ENCODE peak calls at places on chromosomes 16 and 17, in four cellular contexts. W is H1, N is HepG2, P is GM12878. Q is an unnamed sample.

GRCh38 chr17:10130263-10130662 is 68.1 kb downstream of the GAS7 start:
- DNase-seq in W (no peak), N (no peak), P (no peak), Q (no peak)

GRCh38 chr16:12168054-12169018 is 191.8 kb downstream of the SNX29 start:
- DNase-seq in W (no peak), N (no peak), P (no peak), Q (no peak)

GRCh38 chr16:11446566-11447119 is 101.4 kb downstream of the RMI2 start:
- DNase-seq in W (no peak), N (no peak), P (no peak), Q (no peak)

GRCh38 chr17:36807496-36808180 is 129.6 kb upstream of the LHX1 start:
- DNase-seq in W (peak; percentile 80), N (no peak), P (no peak), Q (no peak)

GRCh38 chr17:76581515-76581914 is 4.1 kb downstream of the ST6GALNAC2 start:
- DNase-seq in W (no peak), N (no peak), P (no peak), Q (no peak)

GRCh38 chr17:82320956-82321927 is 3.8 kb upstream of the CD7 start:
- DNase-seq in W (peak; percentile 89), N (no peak), P (no peak), Q (no peak)

GRCh38 chr16:55701442-55702319 is 45.9 kb downstream of the SLC6A2 start:
- DNase-seq in W (peak; percentile 73), N (peak; percentile 73), P (no peak), Q (peak; percentile 35)

GRCh38 chr16:24717411-24717810 is 12.0 kb upstream of the TNRC6A start:
- DNase-seq in W (no peak), N (no peak), P (no peak), Q (no peak)

GRCh38 chr16:21279501-21279900 is 1.4 kb upstream of the CRYM start:
- DNase-seq in W (no peak), N (no peak), P (no peak), Q (no peak)

GRCh38 chr17:43721537-43722268 is 36.9 kb downstream of the SOST start:
- DNase-seq in W (no peak), N (no peak), P (no peak), Q (no peak)

GRCh38 chr17:47797797-47798196 is 23.8 kb downstream of the OSBPL7 start:
- DNase-seq in W (no peak), N (no peak), P (no peak), Q (no peak)

GRCh38 chr17:7523033-7523432 is 25.8 kb upstream of the TNFSF12 start:
- DNase-seq in W (peak; percentile 65), N (peak; percentile 43), P (no peak), Q (peak; percentile 25)
- TF ChIP-seq ZNF274 in W (no peak), N (no peak), P (no peak), Q (no peak)

DNA sequence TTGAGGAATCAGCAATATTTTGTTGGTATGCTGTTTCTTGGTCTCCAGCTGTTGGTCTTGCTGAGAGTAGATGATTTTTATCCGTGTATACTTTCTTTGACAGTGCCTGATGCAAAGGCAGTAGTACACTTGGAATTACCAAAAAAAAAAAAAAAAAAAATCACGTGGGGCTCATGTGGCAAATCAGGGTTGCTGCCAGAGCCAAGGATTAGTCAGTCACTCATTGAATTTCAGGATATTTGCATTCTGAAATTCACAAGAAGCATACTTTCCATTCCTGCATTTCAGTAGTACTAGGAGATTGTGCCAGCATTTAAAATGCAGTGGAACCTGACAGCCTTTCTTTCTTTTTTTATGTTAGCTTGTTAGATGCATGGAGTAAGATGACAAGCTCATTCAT is 58.6 kb downstream of the TANGO6 start:
- DNase-seq in W (no peak), N (no peak), P (no peak), Q (no peak)
- TF ChIP-seq SUZ12 in W (no peak), N (no peak), P (no peak), Q (no peak)

DNA sequence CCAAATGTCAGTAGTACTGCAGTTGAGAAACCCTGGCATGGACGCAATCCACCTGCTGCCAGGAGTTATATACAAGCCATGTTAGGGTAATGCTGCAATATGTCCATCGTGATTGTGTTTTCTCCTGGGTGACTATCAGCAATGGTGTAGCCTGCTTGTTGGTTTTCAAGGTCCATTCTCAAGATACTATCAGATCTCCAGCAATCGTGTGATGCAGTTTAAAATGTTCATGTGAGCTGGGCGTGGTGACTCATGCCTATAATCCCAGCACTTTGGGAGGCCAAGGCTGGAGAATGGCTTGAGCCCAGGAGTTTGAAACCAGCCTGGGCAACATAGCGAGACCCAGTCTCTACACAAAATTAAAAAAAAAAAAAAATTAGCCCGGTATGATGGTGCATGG is 24.0 kb downstream of the ABCC1 start:
- DNase-seq in W (no peak), N (no peak), P (no peak), Q (no peak)
- H3K9me3 ChIP-seq in W (peaks cover 8% of the 10 kb centered on the region), N (peaks cover 16% of the 10 kb centered on the region), P (peaks cover 42% of the 10 kb centered on the region), Q (peaks cover 47% of the 10 kb centered on the region)

GRCh38 chr17:58239987-58240386 is 1.6 kb downstream of the LPO start:
- DNase-seq in W (no peak), N (no peak), P (no peak), Q (no peak)

GRCh38 chr17:58245428-58246103 is 7.2 kb downstream of the LPO start:
- DNase-seq in W (no peak), N (peak; percentile 20), P (no peak), Q (no peak)

GRCh38 chr17:58246104-58246740 is 7.8 kb downstream of the LPO start:
- DNase-seq in W (no peak), N (no peak), P (no peak), Q (no peak)

GRCh38 chr17:58244958-58245357 is 6.6 kb downstream of the LPO start:
- DNase-seq in W (no peak), N (no peak), P (no peak), Q (no peak)

DNA sequence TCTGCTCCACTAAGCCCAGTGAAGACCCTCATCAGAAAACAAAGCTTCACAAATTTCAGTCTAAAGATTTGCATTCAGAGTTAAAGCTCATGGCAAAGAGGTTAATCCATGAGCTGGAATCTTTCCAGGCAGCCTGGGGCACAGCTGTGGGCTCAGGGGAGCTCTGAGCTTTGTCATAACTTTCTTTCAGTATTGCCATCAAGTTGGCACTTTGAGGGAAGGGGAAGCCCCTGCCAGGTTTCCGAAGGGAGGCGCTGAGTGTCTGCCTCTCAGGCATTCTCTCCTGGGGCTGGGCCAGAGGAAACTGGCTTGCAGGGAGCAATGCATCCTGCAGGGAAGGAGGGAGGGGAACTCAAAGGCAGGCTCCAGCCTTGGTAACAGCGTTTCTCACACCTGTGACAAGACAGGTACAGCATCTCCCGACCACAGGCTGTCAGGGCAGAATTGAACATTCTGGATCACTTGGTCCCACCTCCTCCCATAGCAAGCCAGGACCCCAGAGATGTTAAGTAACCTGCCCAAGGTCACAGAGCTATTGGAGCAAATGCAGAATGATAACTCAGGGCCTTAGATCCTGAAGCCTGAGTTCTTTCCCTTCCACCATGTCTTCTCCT is 3.9 kb downstream of the LPO start:
- DNase-seq in W (no peak), N (no peak), P (no peak), Q (no peak)
- TF ChIP-seq ZNF274 in W (no peak), N (no peak), P (no peak), Q (no peak)

GRCh38 chr16:85650864-85651811 is 37.6 kb downstream of the GINS2 start:
- DNase-seq in W (no peak), N (no peak), P (no peak), Q (no peak)
- TF ChIP-seq SUZ12 in W (no peak), N (no peak), P (no peak), Q (no peak)

GRCh38 chr17:79843917-79844815 is 4.9 kb upstream of the CBX4 start:
- DNase-seq in W (peak; percentile 78), N (no peak), P (no peak), Q (no peak)
- H3K9me3 ChIP-seq in W (peaks cover 8% of the 10 kb centered on the region), N (no peaks in the 10 kb centered on the region), P (no peaks in the 10 kb centered on the region), Q (peaks cover 8% of the 10 kb centered on the region)

DNA sequence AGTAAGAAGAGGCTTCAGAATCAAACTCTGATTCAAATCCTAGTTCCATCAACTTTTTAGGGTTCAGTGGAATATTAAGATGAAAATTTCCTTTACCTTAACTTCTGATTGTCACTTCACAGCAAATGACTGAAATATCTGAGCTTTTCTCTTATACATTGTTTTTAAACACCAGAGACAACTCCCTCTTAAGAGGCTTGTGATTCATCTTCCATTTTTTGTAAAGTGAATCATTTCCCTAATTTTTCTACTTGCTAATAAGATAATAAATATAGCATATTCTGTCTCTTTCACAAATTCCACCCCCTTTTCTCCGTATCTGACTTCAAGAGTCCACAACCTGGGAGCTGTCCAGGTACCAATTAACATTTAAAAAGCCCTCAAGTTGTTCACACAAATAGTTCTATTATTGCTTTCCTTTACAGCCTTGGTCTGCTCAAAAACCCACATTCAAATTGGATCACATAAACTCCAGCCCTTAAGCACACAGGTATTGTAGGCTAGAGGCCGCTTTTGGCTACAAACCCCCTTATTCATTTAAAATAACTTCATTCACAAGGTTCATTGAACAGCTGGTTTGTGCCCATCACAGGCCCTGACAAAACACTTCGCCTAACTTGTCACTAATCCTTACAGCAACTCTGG is 14.1 kb upstream of the UTP6 start:
- DNase-seq in W (no peak), N (no peak), P (no peak), Q (no peak)
- TF ChIP-seq ZNF274 in W (no peak), N (no peak), P (no peak), Q (no peak)

DNA sequence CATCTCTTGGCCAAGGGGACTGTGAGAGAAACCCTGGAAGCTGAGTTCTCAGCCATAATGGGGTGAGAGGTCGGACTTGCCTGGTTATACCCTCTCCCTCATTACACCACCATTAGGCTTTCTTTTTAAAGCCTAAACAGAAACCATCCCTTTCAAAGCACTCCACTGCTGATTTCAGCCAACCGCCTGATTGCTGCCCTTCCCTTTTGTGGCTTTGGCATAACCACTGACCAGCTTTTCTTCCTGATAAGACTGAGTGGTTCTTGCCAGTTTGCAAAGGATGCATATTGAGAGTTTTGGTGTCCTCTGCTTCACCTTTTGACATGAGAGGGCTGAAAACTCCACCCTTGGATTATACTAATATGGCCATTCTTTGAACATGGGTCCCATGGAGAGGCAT is 308.2 kb upstream of the GOT2 start:
- DNase-seq in W (no peak), N (no peak), P (no peak), Q (no peak)
- TF ChIP-seq SUZ12 in W (no peak), N (no peak), P (no peak), Q (no peak)

GRCh38 chr16:66278604-66279262 is 87.8 kb upstream of the CDH5 start:
- DNase-seq in W (peak; percentile 42), N (no peak), P (no peak), Q (no peak)

GRCh38 chr16:66277311-66278070 is 89.0 kb upstream of the CDH5 start:
- DNase-seq in W (peak; percentile 39), N (no peak), P (no peak), Q (no peak)

GRCh38 chr16:66274335-66275110 is 92.0 kb upstream of the CDH5 start:
- DNase-seq in W (no peak), N (peak; percentile 20), P (no peak), Q (no peak)

GRCh38 chr16:66275795-66276428 is 90.6 kb upstream of the CDH5 start:
- DNase-seq in W (peak; percentile 77), N (peak; percentile 61), P (no peak), Q (peak; percentile 68)

DNA sequence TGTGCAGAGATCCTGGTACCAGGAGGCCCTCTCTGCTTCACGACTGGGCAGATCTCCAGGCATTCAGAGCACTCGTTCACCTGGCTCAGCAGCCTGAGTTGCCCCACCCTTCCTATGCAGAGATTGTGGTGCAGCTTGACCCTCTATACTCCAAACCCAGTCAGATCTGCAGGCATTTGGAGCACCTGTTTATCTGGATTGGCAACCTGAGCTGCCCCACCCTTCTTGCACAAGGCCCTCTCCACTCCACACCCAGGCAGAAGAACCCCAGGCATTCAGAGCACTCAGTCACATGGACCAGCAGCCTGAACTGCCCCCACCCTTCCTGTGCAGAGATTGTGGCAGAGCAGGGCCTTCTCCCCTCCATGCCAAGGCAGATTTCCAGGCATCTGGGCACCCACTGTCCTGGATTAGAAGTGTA is 88.4 kb upstream of the CDH5 start:
- DNase-seq in W (no peak), N (no peak), P (no peak), Q (no peak)
- H3K9me3 ChIP-seq in W (no peaks in the 10 kb centered on the region), N (no peaks in the 10 kb centered on the region), P (no peaks in the 10 kb centered on the region), Q (peaks cover 15% of the 10 kb centered on the region)

Q was measured in NT2/D1.